ENCODE peak calls at places on chromosomes 4 and X, in four cellular contexts. One of them, this sample, is unnamed.

GRCh38 chr4:54089875-54090274 is 10.1 kb upstream of the GSX2 start:
- DNase-seq in HepG2: no peak
- DNase-seq in H1: no peak
- DNase-seq in GM12878: no peak
- DNase-seq in this sample: no peak

GRCh38 chrX:109281478-109282275 is 200.2 kb downstream of the GUCY2F start:
- DNase-seq in GM12878: no peak
- DNase-seq in H1: no peak
- DNase-seq in HepG2: no peak
- DNase-seq in this sample: no peak

GRCh38 chrX:136195247-136195646 is 47.9 kb downstream of the FHL1 start:
- DNase-seq in HepG2: no peak
- DNase-seq in H1: no peak
- DNase-seq in GM12878: no peak
- DNase-seq in this sample: no peak

GRCh38 chr4:69668680-69669079 is 15.6 kb upstream of the UGT2A1 start:
- DNase-seq in HepG2: no peak
- DNase-seq in H1: no peak
- DNase-seq in GM12878: no peak
- DNase-seq in this sample: no peak

GRCh38 chr4:17708992-17709759 is 72.2 kb downstream of the FAM184B start:
- DNase-seq in HepG2: no peak
- DNase-seq in GM12878: no peak
- DNase-seq in H1: peak
- DNase-seq in this sample: no peak

GRCh38 chrX:120638619-120639018 is 8.8 kb upstream of the C1GALT1C1 start:
- DNase-seq in HepG2: no peak
- DNase-seq in H1: no peak
- DNase-seq in GM12878: no peak
- DNase-seq in this sample: no peak

GRCh38 chr4:84803121-84803520 is 163.4 kb downstream of the WDFY3 start:
- DNase-seq in H1: no peak
- DNase-seq in GM12878: no peak
- DNase-seq in HepG2: no peak
- DNase-seq in this sample: no peak

GRCh38 chr4:139266583-139267257 is 13.3 kb downstream of the MGARP start:
- DNase-seq in HepG2: peak
- DNase-seq in GM12878: peak
- DNase-seq in H1: no peak
- DNase-seq in this sample: no peak

GRCh38 chrX:68599256-68600152 is 48.0 kb upstream of the STARD8 start:
- DNase-seq in GM12878: no peak
- DNase-seq in H1: peak
- DNase-seq in HepG2: no peak
- DNase-seq in this sample: no peak

GRCh38 chr4:80073362-80074008 is 456 bp upstream of the ANTXR2 start:
- DNase-seq in H1: no peak
- DNase-seq in GM12878: peak
- DNase-seq in HepG2: no peak
- DNase-seq in this sample: no peak

GRCh38 chr4:155569960-155570515 is 96.6 kb upstream of the GUCY1A1 start:
- DNase-seq in H1: no peak
- DNase-seq in HepG2: no peak
- DNase-seq in GM12878: no peak
- DNase-seq in this sample: no peak

GRCh38 chr4:135227842-135228241 is 1026.3 kb upstream of the PABPC4L start:
- DNase-seq in HepG2: no peak
- DNase-seq in H1: no peak
- DNase-seq in GM12878: no peak
- DNase-seq in this sample: no peak

GRCh38 chr4:47831026-47831689 is 6.7 kb downstream of the CORIN start:
- DNase-seq in H1: no peak
- DNase-seq in GM12878: no peak
- DNase-seq in HepG2: no peak
- DNase-seq in this sample: no peak

GRCh38 chr4:68324509-68325262 is 25.2 kb downstream of the YTHDC1 start:
- DNase-seq in HepG2: no peak
- DNase-seq in H1: no peak
- DNase-seq in GM12878: no peak
- DNase-seq in this sample: no peak

GRCh38 chr4:174279433-174279832 is 4.0 kb downstream of the FBXO8 start:
- DNase-seq in GM12878: no peak
- DNase-seq in H1: no peak
- DNase-seq in HepG2: no peak
- DNase-seq in this sample: no peak

GRCh38 chrX:37746268-37746931 is 33.5 kb upstream of the CYBB start:
- DNase-seq in HepG2: no peak
- DNase-seq in GM12878: peak
- DNase-seq in H1: no peak
- DNase-seq in this sample: no peak

GRCh38 chrX:87578978-87579377 is 61.4 kb downstream of the KLHL4 start:
- DNase-seq in HepG2: no peak
- DNase-seq in GM12878: no peak
- DNase-seq in H1: no peak
- DNase-seq in this sample: no peak

GRCh38 chr4:70704333-70705145 is 16.2 kb downstream of the UTP3 start:
- DNase-seq in GM12878: no peak
- DNase-seq in HepG2: peak
- DNase-seq in H1: peak
- DNase-seq in this sample: peak

GRCh38 chr4:7658297-7659204 is 223.8 kb upstream of the PSAPL1 start:
- DNase-seq in H1: no peak
- DNase-seq in GM12878: no peak
- DNase-seq in HepG2: peak
- DNase-seq in this sample: no peak

GRCh38 chrX:45758738-45759397 is 558.2 kb upstream of the DIPK2B start:
- DNase-seq in HepG2: no peak
- DNase-seq in H1: no peak
- DNase-seq in GM12878: peak
- DNase-seq in this sample: no peak

GRCh38 chr4:15198070-15198727 is 195.9 kb downstream of the CPEB2 start:
- DNase-seq in HepG2: no peak
- DNase-seq in H1: peak
- DNase-seq in GM12878: no peak
- DNase-seq in this sample: no peak

GRCh38 chrX:154710309-154710708 is 40.6 kb downstream of the GAB3 start:
- DNase-seq in HepG2: no peak
- DNase-seq in GM12878: no peak
- DNase-seq in H1: peak
- DNase-seq in this sample: no peak

GRCh38 chrX:6226053-6226645 is 2.5 kb downstream of the NLGN4X start:
- DNase-seq in GM12878: no peak
- DNase-seq in HepG2: no peak
- DNase-seq in H1: peak
- DNase-seq in this sample: no peak
- TF ChIP-seq SRF in GM12878: no peak
- TF ChIP-seq SRF in HepG2: no peak
- TF ChIP-seq SRF in H1: no peak
- TF ChIP-seq SRF in this sample: no peak

DNA sequence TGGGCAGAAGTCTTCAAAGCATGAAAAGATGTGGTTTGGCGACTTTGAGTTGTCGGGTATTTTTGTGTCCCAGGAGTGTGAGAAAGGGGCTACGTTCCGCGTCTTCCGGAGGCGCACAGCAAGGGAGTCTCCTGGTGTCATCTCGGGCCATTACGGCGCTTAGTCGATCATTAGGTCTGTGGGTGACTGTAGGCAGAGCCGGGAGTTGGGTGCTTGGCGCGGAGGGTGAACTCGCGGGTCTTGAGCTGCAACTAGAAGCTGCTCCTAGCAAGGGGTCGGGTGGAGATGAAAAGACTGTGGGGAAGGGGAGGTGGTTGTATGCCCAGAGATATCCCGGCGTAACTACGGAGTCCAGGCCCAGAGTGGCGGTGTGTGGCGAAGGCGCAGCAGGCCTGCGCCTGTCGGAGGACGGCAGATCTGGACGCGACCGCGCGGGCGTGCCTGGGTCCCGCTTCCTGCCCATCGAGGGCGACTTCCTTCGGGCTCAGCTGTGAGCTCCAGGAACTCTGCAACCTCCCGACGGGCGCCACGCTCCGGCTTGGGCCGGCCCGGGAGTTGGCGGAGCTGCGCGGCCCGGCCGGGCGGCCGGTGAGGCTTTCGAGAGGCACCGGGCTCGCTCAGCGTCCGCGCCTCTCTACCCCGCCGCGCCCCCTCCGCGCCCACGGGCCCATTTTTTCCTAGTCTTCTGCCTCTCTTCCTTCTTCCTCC is 2.7 kb upstream of the NKX3-2 start:
- DNase-seq in H1: peak
- DNase-seq in GM12878: no peak
- DNase-seq in HepG2: no peak
- DNase-seq in this sample: no peak
- TF ChIP-seq SRF in H1: no peak
- TF ChIP-seq SRF in GM12878: no peak
- TF ChIP-seq SRF in HepG2: no peak
- TF ChIP-seq SRF in this sample: no peak

GRCh38 chr4:109079731-109080130 is 222.7 kb downstream of the COL25A1 start:
- DNase-seq in H1: no peak
- DNase-seq in GM12878: no peak
- DNase-seq in HepG2: no peak
- DNase-seq in this sample: no peak
- TF ChIP-seq SRF in H1: no peak
- TF ChIP-seq SRF in GM12878: no peak
- TF ChIP-seq SRF in HepG2: no peak
- TF ChIP-seq SRF in this sample: no peak

GRCh38 chr4:159382875-159383568 is 280.1 kb downstream of the RAPGEF2 start:
- DNase-seq in HepG2: no peak
- DNase-seq in H1: no peak
- DNase-seq in GM12878: no peak
- DNase-seq in this sample: no peak
- TF ChIP-seq SRF in HepG2: no peak
- TF ChIP-seq SRF in H1: no peak
- TF ChIP-seq SRF in GM12878: no peak
- TF ChIP-seq SRF in this sample: no peak

DNA sequence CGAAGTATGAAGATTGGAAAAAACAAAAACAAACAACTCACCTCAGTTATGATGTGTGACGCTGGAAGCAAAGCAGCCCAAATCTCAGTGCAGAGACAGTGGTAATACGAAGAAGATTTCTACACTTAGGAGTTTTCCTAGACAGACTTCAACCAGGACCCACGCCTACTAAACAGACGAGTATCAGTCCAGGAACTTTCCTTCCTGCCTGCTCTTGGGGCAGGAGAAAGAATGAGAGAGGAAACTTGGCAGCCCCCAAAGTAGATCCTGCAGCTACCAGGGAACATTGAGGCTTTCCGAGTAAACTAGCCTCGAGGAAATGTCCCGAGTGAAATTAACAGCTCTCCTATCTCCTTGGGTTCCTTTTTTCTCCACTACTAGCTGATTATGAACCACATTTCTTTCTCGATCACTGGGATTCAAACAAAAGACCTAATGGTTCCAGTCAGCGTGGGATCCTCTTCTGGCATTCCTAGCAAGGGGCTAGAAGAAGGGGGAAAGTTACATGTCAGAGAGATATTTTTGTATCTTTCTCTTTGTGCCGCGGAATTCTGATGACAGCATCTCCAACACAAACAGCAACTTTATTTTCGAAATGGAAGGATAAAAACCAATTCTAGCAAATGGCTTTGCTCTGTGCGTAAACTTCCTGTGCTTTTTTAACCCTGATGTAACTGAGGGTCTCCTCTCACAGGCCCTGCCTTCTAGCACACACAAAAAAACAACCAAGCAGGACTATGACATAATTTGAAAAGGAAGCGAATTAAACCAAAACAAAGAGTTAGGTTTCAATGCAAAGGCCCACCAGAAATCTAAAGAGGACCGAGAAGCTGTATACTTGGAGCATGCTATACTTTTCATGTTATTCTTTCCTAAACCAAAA is 53.2 kb downstream of the PPM1K start:
- DNase-seq in GM12878: no peak
- DNase-seq in H1: peak
- DNase-seq in HepG2: no peak
- DNase-seq in this sample: no peak
- TF ChIP-seq SRF in GM12878: no peak
- TF ChIP-seq SRF in H1: no peak
- TF ChIP-seq SRF in HepG2: no peak
- TF ChIP-seq SRF in this sample: no peak

DNA sequence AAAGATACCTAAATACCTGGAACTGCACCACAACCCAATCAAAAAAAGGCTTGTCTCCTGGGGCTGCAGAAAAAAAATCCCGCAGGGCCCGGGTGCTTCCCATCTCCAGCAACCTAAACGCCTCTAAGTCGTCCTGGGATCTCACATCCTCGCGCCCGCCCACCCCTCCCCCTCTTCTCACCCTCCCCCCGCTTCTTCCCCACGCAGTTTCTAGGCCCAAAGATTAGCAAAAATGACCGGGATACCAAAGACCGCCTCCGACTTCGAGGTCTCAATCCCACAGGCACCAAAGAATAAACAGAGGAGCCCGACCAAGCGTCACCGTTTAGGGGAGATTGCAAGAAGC is 643 bp downstream of the ATRX start:
- DNase-seq in H1: no peak
- DNase-seq in HepG2: no peak
- DNase-seq in GM12878: no peak
- DNase-seq in this sample: no peak
- TF ChIP-seq SRF in H1: no peak
- TF ChIP-seq SRF in HepG2: no peak
- TF ChIP-seq SRF in GM12878: no peak
- TF ChIP-seq SRF in this sample: no peak

DNA sequence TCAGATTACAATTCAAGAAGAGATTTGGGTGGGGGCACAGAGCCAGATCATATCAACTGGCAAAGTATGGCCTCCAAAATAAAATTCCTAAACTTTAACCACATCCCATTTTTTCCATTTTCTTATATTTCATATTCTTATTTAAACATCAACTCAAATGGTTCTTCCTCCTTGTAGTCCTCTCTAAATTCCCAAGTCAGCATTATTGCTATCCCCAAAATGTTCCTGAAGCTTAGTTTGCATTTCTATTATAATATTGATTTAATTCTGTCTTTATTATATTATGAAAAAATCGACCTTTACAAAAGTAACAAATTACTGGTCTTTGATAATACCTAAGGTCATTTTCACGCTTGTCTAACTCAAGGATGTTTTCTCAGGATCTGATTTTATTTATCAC is 67.5 kb downstream of the NPY1R start:
- DNase-seq in H1: no peak
- DNase-seq in GM12878: no peak
- DNase-seq in HepG2: no peak
- DNase-seq in this sample: no peak
- TF ChIP-seq SRF in H1: no peak
- TF ChIP-seq SRF in GM12878: no peak
- TF ChIP-seq SRF in HepG2: no peak
- TF ChIP-seq SRF in this sample: no peak

GRCh38 chr4:88998941-88999340 is 58.0 kb downstream of the FAM13A start:
- DNase-seq in HepG2: no peak
- DNase-seq in H1: no peak
- DNase-seq in GM12878: no peak
- DNase-seq in this sample: no peak

GRCh38 chr4:89000844-89001360 is 56.1 kb downstream of the FAM13A start:
- DNase-seq in HepG2: peak
- DNase-seq in H1: no peak
- DNase-seq in GM12878: no peak
- DNase-seq in this sample: no peak

GRCh38 chr4:89000392-89000791 is 56.6 kb downstream of the FAM13A start:
- DNase-seq in GM12878: no peak
- DNase-seq in H1: no peak
- DNase-seq in HepG2: no peak
- DNase-seq in this sample: no peak

GRCh38 chr4:88999392-88999791 is 57.6 kb downstream of the FAM13A start:
- DNase-seq in HepG2: no peak
- DNase-seq in H1: no peak
- DNase-seq in GM12878: no peak
- DNase-seq in this sample: no peak

GRCh38 chr4:89001647-89002518 is 55.1 kb downstream of the FAM13A start:
- DNase-seq in H1: no peak
- DNase-seq in HepG2: no peak
- DNase-seq in GM12878: no peak
- DNase-seq in this sample: no peak
- TF ChIP-seq SRF in H1: no peak
- TF ChIP-seq SRF in HepG2: no peak
- TF ChIP-seq SRF in GM12878: no peak
- TF ChIP-seq SRF in this sample: no peak